ENCODE peak calls at places on chromosome 13, in ten cellular contexts. T is cardiac fibroblast; U is adipocyte; C is NCI-H1417; G is stimulated activated CD8-positive, alpha-beta memory T cell treated with anti-CD3 and anti-CD28 coated beads, Interleukin-15, amount 100 ng/mL, for 4 hours; D is neuronal stem cell; Q is stimulated activated CD4-positive, alpha-beta T cell treated with anti-CD3 and anti-CD28 coated beads, Interleukin-15, amount 100 ng/mL, for 1 hour; J is fibroblast of mammary gland; B is psoas muscle; Z is naive thymus-derived CD4-positive, alpha-beta T cell. K is an unnamed sample.

GRCh38 chr13:50030315-50030714 is 15.1 kb downstream of the KCNRG start:
- DNase-seq in T (no peak), U (no peak), C (no peak), G (no peak), D (no peak), Q (no peak), J (no peak), B (no peak), Z (no peak), K (no peak)

GRCh38 chr13:97660488-97661086 is 226.6 kb downstream of the RAP2A start:
- DNase-seq in T (peak), U (no peak), C (no peak), G (no peak), D (no peak), Q (no peak), J (no peak), B (no peak), Z (no peak), K (no peak)

GRCh38 chr13:30734434-30734833 is 909 bp upstream of the ALOX5AP start:
- DNase-seq in T (no peak), U (peak), C (no peak), G (no peak), D (no peak), Q (no peak), J (peak), B (no peak), Z (no peak), K (no peak)

GRCh38 chr13:100610399-100611347 is 22.1 kb upstream of the GGACT start:
- DNase-seq in T (no peak), U (no peak), C (no peak), G (no peak), D (no peak), Q (no peak), J (no peak), B (no peak), Z (no peak), K (no peak)

GRCh38 chr13:107730835-107731234 is 484.5 kb downstream of the LIG4 start:
- DNase-seq in T (peak), U (peak), C (peak), G (no peak), D (no peak), Q (no peak), J (no peak), B (no peak), Z (no peak), K (no peak)

GRCh38 chr13:47480121-47480520 is 521.0 kb downstream of the SUCLA2 start:
- DNase-seq in T (peak), U (peak), C (no peak), G (no peak), D (no peak), Q (no peak), J (peak), B (no peak), Z (no peak), K (peak)

GRCh38 chr13:95713651-95714050 is 36.7 kb downstream of the DNAJC3 start:
- DNase-seq in T (no peak), U (no peak), C (no peak), G (no peak), D (no peak), Q (no peak), J (peak), B (no peak), Z (no peak), K (no peak)

GRCh38 chr13:97223711-97224461 is 1.8 kb downstream of the MBNL2 start:
- DNase-seq in T (peak), U (peak), C (peak), G (no peak), D (peak), Q (no peak), J (peak), B (no peak), Z (no peak), K (peak)

GRCh38 chr13:43245374-43245964 is 222.1 kb downstream of the DNAJC15 start:
- DNase-seq in T (peak), U (peak), C (no peak), G (no peak), D (no peak), Q (no peak), J (peak), B (no peak), Z (no peak), K (peak)

GRCh38 chr13:23159587-23160240 is 21.1 kb upstream of the SGCG start:
- DNase-seq in T (no peak), U (no peak), C (no peak), G (no peak), D (no peak), Q (no peak), J (no peak), B (no peak), Z (no peak), K (peak)

GRCh38 chr13:30074955-30075614 is 224.7 kb upstream of the UBL3 start:
- DNase-seq in T (no peak), U (no peak), C (no peak), G (no peak), D (no peak), Q (no peak), J (no peak), B (no peak), Z (no peak), K (no peak)

GRCh38 chr13:60654405-60654804 is 257.4 kb downstream of the TDRD3 start:
- DNase-seq in T (peak), U (peak), C (peak), G (no peak), D (no peak), Q (no peak), J (no peak), B (no peak), Z (no peak), K (peak)

GRCh38 chr13:21297452-21297851 is 121.0 kb downstream of the MRPL57 start:
- DNase-seq in T (no peak), U (peak), C (peak), G (no peak), D (peak), Q (no peak), J (peak), B (no peak), Z (no peak), K (no peak)

GRCh38 chr13:41827507-41828213 is 133.2 kb downstream of the VWA8 start:
- DNase-seq in T (peak), U (peak), C (no peak), G (no peak), D (no peak), Q (no peak), J (peak), B (no peak), Z (no peak), K (peak)

GRCh38 chr13:39244561-39245230 is 206.4 kb downstream of the NHLRC3 start:
- DNase-seq in T (no peak), U (no peak), C (peak), G (no peak), D (no peak), Q (no peak), J (no peak), B (no peak), Z (no peak), K (no peak)

GRCh38 chr13:114115191-114115671 is 17.2 kb downstream of the RASA3 start:
- DNase-seq in T (peak), U (no peak), C (no peak), G (no peak), D (no peak), Q (no peak), J (peak), B (peak), Z (no peak), K (no peak)

GRCh38 chr13:56986121-56986520 is 154.6 kb upstream of the PRR20A start:
- DNase-seq in T (no peak), U (no peak), C (no peak), G (no peak), D (no peak), Q (no peak), J (no peak), B (no peak), Z (no peak), K (no peak)

GRCh38 chr13:94210826-94211225 is 268.7 kb downstream of the DCT start:
- DNase-seq in T (peak), U (no peak), C (peak), G (no peak), D (no peak), Q (no peak), J (no peak), B (no peak), Z (no peak), K (no peak)

GRCh38 chr13:43077906-43078305 is 54.5 kb downstream of the DNAJC15 start:
- DNase-seq in T (no peak), U (no peak), C (no peak), G (no peak), D (no peak), Q (no peak), J (no peak), B (no peak), Z (no peak), K (no peak)

GRCh38 chr13:99436686-99437416 is 64.4 kb upstream of the TM9SF2 start:
- DNase-seq in T (peak), U (peak), C (peak), G (peak), D (peak), Q (peak), J (peak), B (peak), Z (peak), K (peak)

GRCh38 chr13:57286511-57287098 is 119.6 kb downstream of the PRR20E start:
- DNase-seq in T (no peak), U (no peak), C (no peak), G (no peak), D (no peak), Q (no peak), J (no peak), B (no peak), Z (no peak), K (no peak)

GRCh38 chr13:28579334-28579733 is 79.6 kb upstream of the POMP start:
- DNase-seq in T (no peak), U (no peak), C (no peak), G (no peak), D (no peak), Q (no peak), J (peak), B (no peak), Z (no peak), K (no peak)

GRCh38 chr13:97221989-97222700 is at the start of gene MBNL2:
- DNase-seq in T (peak), U (peak), C (peak), G (peak), D (peak), Q (peak), J (peak), B (peak), Z (peak), K (peak)

K was measured in cardiac muscle cell.